ENCODE peak calls at places on chromosomes 5 and 9, in nine cellular contexts. B is naive thymus-derived CD4-positive, alpha-beta T cell; D is GM23338; G is PC-3; L is CD4-positive, CD25-positive, alpha-beta regulatory T cell; E is trophoblast cell; O is tibial artery; H is fibroblast of lung; N is uterus. C is an unnamed sample.
A peak's percentile ranks its signal among the peaks of the same experiment; 100 is the strongest.

GRCh38 chr5:144368556-144368955 is 197.9 kb downstream of the KCTD16 start:
- DNase-seq in B (no peak), D (no peak), G (peak; percentile 3), L (no peak), E (no peak), O (no peak), H (peak; percentile 33), N (no peak), C (no peak)

GRCh38 chr5:175460126-175460525 is 16.1 kb upstream of the DRD1 start:
- DNase-seq in B (no peak), D (peak; percentile 65), G (peak; percentile 59), L (no peak), E (no peak), O (no peak), H (no peak), N (no peak), C (no peak)

GRCh38 chr5:168874713-168875380 is 295.7 kb upstream of the PANK3 start:
- DNase-seq in B (no peak), D (peak; percentile 76), G (peak; percentile 14), L (no peak), E (peak; percentile 55), O (no peak), H (peak; percentile 24), N (no peak), C (no peak)

GRCh38 chr5:11656940-11657339 is 247.3 kb downstream of the CTNND2 start:
- DNase-seq in B (no peak), D (no peak), G (no peak), L (no peak), E (no peak), O (no peak), H (no peak), N (no peak), C (no peak)

GRCh38 chr5:150647275-150648251 is 7.1 kb downstream of the SYNPO start:
- DNase-seq in B (no peak), D (no peak), G (no peak), L (no peak), E (peak; percentile 89), O (peak; percentile 80), H (no peak), N (peak; percentile 79), C (peak; percentile 92)

GRCh38 chr5:134111741-134112647 is 2.5 kb upstream of the TCF7 start:
- DNase-seq in B (no peak), D (no peak), G (no peak), L (no peak), E (no peak), O (no peak), H (peak; percentile 68), N (no peak), C (peak; percentile 3)

GRCh38 chr9:36874921-36875320 is 159.1 kb downstream of the PAX5 start:
- DNase-seq in B (no peak), D (no peak), G (peak; percentile 51), L (no peak), E (no peak), O (no peak), H (peak; percentile 48), N (no peak), C (no peak)

GRCh38 chr5:38259062-38259857 is 901 bp downstream of the EGFLAM start:
- DNase-seq in B (no peak), D (no peak), G (no peak), L (no peak), E (no peak), O (no peak), H (no peak), N (no peak), C (no peak)

GRCh38 chr5:141757402-141757801 is 75.4 kb upstream of the ARAP3 start:
- DNase-seq in B (no peak), D (peak; percentile 78), G (peak; percentile 67), L (no peak), E (no peak), O (no peak), H (peak; percentile 25), N (no peak), C (no peak)

GRCh38 chr5:2129581-2130272 is 247.0 kb upstream of the IRX4 start:
- DNase-seq in B (no peak), D (no peak), G (no peak), L (no peak), E (no peak), O (no peak), H (no peak), N (no peak), C (no peak)

GRCh38 chr5:135238622-135239460 is 160.2 kb downstream of the MACROH2A1 start:
- DNase-seq in B (no peak), D (no peak), G (no peak), L (no peak), E (no peak), O (no peak), H (no peak), N (no peak), C (peak; percentile 11)

GRCh38 chr5:132221781-132222648 is 5.6 kb downstream of the P4HA2 start:
- DNase-seq in B (no peak), D (no peak), G (no peak), L (no peak), E (no peak), O (peak; percentile 63), H (peak; percentile 79), N (peak; percentile 83), C (peak; percentile 19)

GRCh38 chr5:122163151-122164069 is 34.1 kb downstream of the ZNF474 start:
- DNase-seq in B (no peak), D (no peak), G (peak; percentile 71), L (no peak), E (peak; percentile 59), O (peak; percentile 75), H (peak; percentile 97), N (no peak), C (no peak)

GRCh38 chr9:8365029-8365428 is 565.5 kb upstream of the DMAC1 start:
- DNase-seq in B (no peak), D (no peak), G (peak; percentile 1), L (no peak), E (no peak), O (no peak), H (peak; percentile 89), N (no peak), C (no peak)

GRCh38 chr5:60604771-60605170 is 95.2 kb downstream of the DEPDC1B start:
- DNase-seq in B (no peak), D (no peak), G (no peak), L (no peak), E (no peak), O (no peak), H (no peak), N (no peak), C (no peak)

GRCh38 chr9:14752271-14752670 is 29.7 kb upstream of the CER1 start:
- DNase-seq in B (no peak), D (no peak), G (no peak), L (no peak), E (no peak), O (no peak), H (no peak), N (no peak), C (no peak)

GRCh38 chr5:73648490-73648889 is 22.5 kb downstream of the ARHGEF28 start:
- DNase-seq in B (no peak), D (no peak), G (no peak), L (no peak), E (no peak), O (no peak), H (no peak), N (no peak), C (no peak)

GRCh38 chr9:82560457-82560904 is 502.5 kb downstream of the RASEF start:
- DNase-seq in B (no peak), D (no peak), G (peak; percentile 9), L (no peak), E (no peak), O (no peak), H (no peak), N (no peak), C (no peak)

GRCh38 chr9:128108784-128109709 is 18.5 kb downstream of the PTGES2 start:
- DNase-seq in B (no peak), D (no peak), G (no peak), L (no peak), E (no peak), O (no peak), H (no peak), N (no peak), C (no peak)
- H3K36me3 ChIP-seq in B (peaks cover 3% of the 10 kb centered on the region), D (peaks cover under 1% of the 10 kb centered on the region), G (peaks cover 10% of the 10 kb centered on the region), L (peaks cover 42% of the 10 kb centered on the region), E (peaks cover 44% of the 10 kb centered on the region), O (peaks cover 66% of the 10 kb centered on the region), H (peaks cover 29% of the 10 kb centered on the region), N (no peaks in the 10 kb centered on the region), C (no peaks in the 10 kb centered on the region)

GRCh38 chr9:128385493-128386205 is 14.5 kb downstream of the URM1 start:
- DNase-seq in B (no peak), D (peak; percentile 65), G (no peak), L (no peak), E (no peak), O (no peak), H (no peak), N (no peak), C (no peak)
- H3K36me3 ChIP-seq in B (peaks cover 12% of the 10 kb centered on the region), D (peaks cover 10% of the 10 kb centered on the region), G (peaks cover 2% of the 10 kb centered on the region), L (peaks cover 82% of the 10 kb centered on the region), E (peaks cover 53% of the 10 kb centered on the region), O (peaks cover 100% of the 10 kb centered on the region), H (peaks cover 16% of the 10 kb centered on the region), N (no peaks in the 10 kb centered on the region), C (peaks cover 41% of the 10 kb centered on the region)

DNA sequence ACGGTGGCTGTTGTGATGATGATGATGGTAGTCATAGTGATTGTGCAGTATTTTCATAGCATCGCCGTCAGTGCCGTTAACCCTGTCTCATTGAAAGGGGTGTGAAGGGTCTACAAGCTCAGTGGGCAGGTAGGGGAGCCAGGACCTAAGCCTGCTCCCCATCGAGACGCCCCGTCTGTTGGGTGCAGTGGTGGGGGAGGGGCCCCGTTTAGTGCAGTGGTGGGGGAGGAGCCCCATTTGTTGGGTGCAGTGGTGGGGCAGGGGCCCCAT is 68.6 kb downstream of the COL5A1 start:
- DNase-seq in B (no peak), D (no peak), G (no peak), L (no peak), E (no peak), O (no peak), H (no peak), N (no peak), C (no peak)
- H3K36me3 ChIP-seq in B (no peaks in the 10 kb centered on the region), D (no peaks in the 10 kb centered on the region), G (no peaks in the 10 kb centered on the region), L (no peaks in the 10 kb centered on the region), E (peaks cover 80% of the 10 kb centered on the region), O (peaks cover 5% of the 10 kb centered on the region), H (peaks cover 30% of the 10 kb centered on the region), N (no peaks in the 10 kb centered on the region), C (no peaks in the 10 kb centered on the region)

DNA sequence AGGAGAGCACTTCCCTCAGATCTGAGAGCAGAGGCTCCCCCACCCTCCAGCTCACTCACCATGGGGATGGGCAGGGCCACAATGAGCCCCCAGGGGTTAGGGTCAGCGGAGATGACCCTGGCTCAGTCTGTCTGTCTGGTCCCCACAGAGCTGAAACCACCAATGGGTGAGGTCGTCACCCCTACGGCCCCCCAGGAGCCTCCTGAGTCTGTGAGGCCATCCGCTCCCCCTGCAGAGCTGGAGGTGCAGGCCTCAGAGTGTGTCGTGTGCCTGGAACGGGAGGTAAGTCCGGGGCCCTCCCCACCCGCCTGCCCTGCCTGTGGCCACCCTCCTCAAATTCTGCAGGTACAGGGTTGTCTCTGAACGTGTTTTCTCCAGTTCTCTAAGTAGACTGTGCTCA is 49.6 kb downstream of the LRSAM1 start:
- DNase-seq in B (no peak), D (no peak), G (no peak), L (no peak), E (no peak), O (no peak), H (no peak), N (no peak), C (no peak)
- H3K36me3 ChIP-seq in B (no peaks in the 10 kb centered on the region), D (no peaks in the 10 kb centered on the region), G (peaks cover 4% of the 10 kb centered on the region), L (peaks cover 12% of the 10 kb centered on the region), E (peaks cover 60% of the 10 kb centered on the region), O (peaks cover 91% of the 10 kb centered on the region), H (peaks cover 50% of the 10 kb centered on the region), N (no peaks in the 10 kb centered on the region), C (no peaks in the 10 kb centered on the region)

GRCh38 chr9:127788337-127789011 is 2.6 kb downstream of the CDK9 start:
- DNase-seq in B (no peak), D (no peak), G (no peak), L (no peak), E (no peak), O (no peak), H (no peak), N (no peak), C (peak; percentile 83)
- H3K36me3 ChIP-seq in B (peaks cover 35% of the 10 kb centered on the region), D (peaks cover 56% of the 10 kb centered on the region), G (peaks cover 48% of the 10 kb centered on the region), L (peaks cover 56% of the 10 kb centered on the region), E (peaks cover 56% of the 10 kb centered on the region), O (peaks cover 61% of the 10 kb centered on the region), H (peaks cover 34% of the 10 kb centered on the region), N (no peaks in the 10 kb centered on the region), C (no peaks in the 10 kb centered on the region)

C was measured in adrenal gland.